ENCODE peak calls at places on chromosome 3, in four cellular contexts. C is CD8-positive, alpha-beta T cell; Z is mesenchymal stem cell; Y is HCT116. V is an unnamed sample.

GRCh38 chr3:99842826-99843589 is 25.3 kb downstream of the CMSS1 start:
- DNase-seq in C (no peak), Z (peak; percentile 72), Y (peak; percentile 12), V (peak; percentile 74)

GRCh38 chr3:116852801-116853200 is 143.2 kb downstream of the TUSC7 start:
- DNase-seq in C (no peak), Z (no peak), Y (no peak), V (no peak)

GRCh38 chr3:66253790-66254620 is 33.2 kb downstream of the SLC25A26 start:
- DNase-seq in C (no peak), Z (peak; percentile 48), Y (peak; percentile 32), V (peak; percentile 65)

GRCh38 chr3:15262021-15262420 is 56.0 kb downstream of the CAPN7 start:
- DNase-seq in C (no peak), Z (no peak), Y (no peak), V (no peak)

GRCh38 chr3:153927107-153927506 is 194.1 kb upstream of the ARHGEF26 start:
- DNase-seq in C (no peak), Z (peak; percentile 9), Y (peak; percentile 12), V (peak; percentile 50)

GRCh38 chr3:65746848-65747247 is 291.9 kb downstream of the MAGI1 start:
- DNase-seq in C (no peak), Z (no peak), Y (no peak), V (no peak)

GRCh38 chr3:30502742-30503073 is 103.7 kb upstream of the TGFBR2 start:
- DNase-seq in C (no peak), Z (no peak), Y (no peak), V (no peak)

GRCh38 chr3:134660046-134660441 is 9.2 kb upstream of the KY start:
- DNase-seq in C (no peak), Z (no peak), Y (no peak), V (no peak)

GRCh38 chr3:10534066-10534465 is 28.7 kb upstream of the ATP2B2 start:
- DNase-seq in C (no peak), Z (no peak), Y (no peak), V (no peak)

GRCh38 chr3:127044996-127045395 is 62.1 kb downstream of the PLXNA1 start:
- DNase-seq in C (no peak), Z (no peak), Y (peak; percentile 29), V (no peak)

GRCh38 chr3:135125171-135125801 is 330.2 kb downstream of the EPHB1 start:
- DNase-seq in C (no peak), Z (peak; percentile 4), Y (no peak), V (peak; percentile 1)

GRCh38 chr3:4981160-4981687 is 2.0 kb downstream of the BHLHE40 start:
- DNase-seq in C (no peak), Z (no peak), Y (no peak), V (peak; percentile 52)

GRCh38 chr3:34783881-34784280 is 855.4 kb upstream of the ARPP21 start:
- DNase-seq in C (no peak), Z (no peak), Y (no peak), V (no peak)

GRCh38 chr3:101999177-101999778 is 150.0 kb downstream of the NFKBIZ start:
- DNase-seq in C (no peak), Z (no peak), Y (no peak), V (no peak)

DNA sequence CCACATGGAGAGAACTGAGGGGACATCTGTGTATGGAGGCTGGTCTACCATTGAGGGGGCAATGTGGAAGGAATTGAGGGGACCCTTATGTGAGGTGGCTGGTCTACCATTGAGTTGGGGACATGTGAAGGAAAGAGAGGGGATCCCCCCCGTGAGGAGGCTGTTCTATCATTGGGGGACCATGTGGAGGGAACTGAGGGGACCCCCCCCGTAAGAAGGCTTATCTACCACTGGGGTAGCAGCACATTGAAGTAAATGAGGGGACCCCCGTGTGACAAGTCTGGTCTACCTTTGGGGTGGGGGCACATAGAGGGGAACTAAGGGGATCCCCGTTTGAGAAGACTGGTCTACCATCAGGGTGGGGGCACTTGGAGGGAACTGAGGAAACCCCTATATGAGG is 158.0 kb downstream of the FBLN2 start:
- DNase-seq in C (no peak), Z (no peak), Y (no peak), V (no peak)
- H3K9me3 ChIP-seq in C (no peaks in the 10 kb centered on the region), Z (no peaks in the 10 kb centered on the region), Y (no peaks in the 10 kb centered on the region), V (no peaks in the 10 kb centered on the region)

GRCh38 chr3:51904034-51904823 is 1.1 kb upstream of the IQCF1 start:
- DNase-seq in C (no peak), Z (no peak), Y (no peak), V (no peak)

GRCh38 chr3:51908026-51908425 is 4.9 kb upstream of the IQCF1 start:
- DNase-seq in C (no peak), Z (no peak), Y (no peak), V (no peak)
- H3K9me3 ChIP-seq in C (no peaks in the 10 kb centered on the region), Z (no peaks in the 10 kb centered on the region), Y (peaks cover 3% of the 10 kb centered on the region), V (no peaks in the 10 kb centered on the region)

GRCh38 chr3:131109156-131109555 is 82.5 kb downstream of the NEK11 start:
- DNase-seq in C (no peak), Z (no peak), Y (no peak), V (no peak)
- H3K9me3 ChIP-seq in C (no peaks in the 10 kb centered on the region), Z (no peaks in the 10 kb centered on the region), Y (no peaks in the 10 kb centered on the region), V (no peaks in the 10 kb centered on the region)

DNA sequence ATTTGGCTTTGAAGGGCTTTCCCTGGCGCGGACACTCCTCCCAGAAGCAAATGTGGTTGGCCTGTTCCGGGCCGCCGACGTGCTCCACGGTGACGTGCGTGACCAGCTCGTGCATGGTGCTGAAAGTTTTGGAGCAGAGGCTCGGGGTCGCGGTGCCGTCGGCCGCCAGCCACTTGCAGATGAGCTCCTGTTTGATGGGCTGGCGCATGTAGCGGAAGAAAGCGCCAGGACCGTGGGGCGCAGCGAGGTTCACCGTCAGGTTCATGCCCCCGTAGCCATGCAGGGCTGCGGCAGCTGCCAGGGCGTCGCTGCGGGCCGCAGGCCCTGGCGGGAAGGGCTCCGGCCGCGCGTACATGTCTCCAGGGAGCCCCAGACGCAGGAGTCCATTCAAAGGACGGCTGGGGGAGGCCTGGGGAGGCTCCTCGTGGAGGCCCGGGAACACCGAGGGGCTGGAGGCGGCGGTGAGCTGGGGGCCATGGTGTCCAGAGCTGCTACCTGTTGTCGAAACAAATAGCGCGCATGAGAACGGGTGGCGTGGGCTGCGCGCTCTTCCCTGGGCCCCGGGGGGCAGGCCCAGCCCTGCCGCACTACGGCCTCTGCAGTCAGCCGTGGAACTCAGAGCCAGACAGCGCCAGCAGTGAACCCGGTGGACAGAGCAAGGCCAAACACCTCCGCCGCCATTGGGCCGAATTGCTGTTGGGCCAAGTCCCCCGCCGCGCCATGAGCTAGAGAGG is 10.2 kb downstream of the ZIC4 start:
- DNase-seq in C (no peak), Z (no peak), Y (no peak), V (no peak)
- H3K9me3 ChIP-seq in C (no peaks in the 10 kb centered on the region), Z (no peaks in the 10 kb centered on the region), Y (no peaks in the 10 kb centered on the region), V (no peaks in the 10 kb centered on the region)

GRCh38 chr3:138678086-138678485 is 69.5 kb downstream of the FAIM start:
- DNase-seq in C (no peak), Z (no peak), Y (no peak), V (no peak)

GRCh38 chr3:138673641-138674040 is 65.1 kb downstream of the FAIM start:
- DNase-seq in C (no peak), Z (peak; percentile 96), Y (no peak), V (peak; percentile 27)

GRCh38 chr3:138674131-138674530 is 65.6 kb downstream of the FAIM start:
- DNase-seq in C (no peak), Z (no peak), Y (no peak), V (no peak)

GRCh38 chr3:138678874-138679392 is 70.4 kb downstream of the FAIM start:
- DNase-seq in C (no peak), Z (no peak), Y (no peak), V (no peak)

GRCh38 chr3:138675393-138675792 is 66.8 kb downstream of the FAIM start:
- DNase-seq in C (no peak), Z (peak; percentile 65), Y (no peak), V (no peak)
- H3K9me3 ChIP-seq in C (no peaks in the 10 kb centered on the region), Z (peaks cover 39% of the 10 kb centered on the region), Y (peaks cover 10% of the 10 kb centered on the region), V (no peaks in the 10 kb centered on the region)

DNA sequence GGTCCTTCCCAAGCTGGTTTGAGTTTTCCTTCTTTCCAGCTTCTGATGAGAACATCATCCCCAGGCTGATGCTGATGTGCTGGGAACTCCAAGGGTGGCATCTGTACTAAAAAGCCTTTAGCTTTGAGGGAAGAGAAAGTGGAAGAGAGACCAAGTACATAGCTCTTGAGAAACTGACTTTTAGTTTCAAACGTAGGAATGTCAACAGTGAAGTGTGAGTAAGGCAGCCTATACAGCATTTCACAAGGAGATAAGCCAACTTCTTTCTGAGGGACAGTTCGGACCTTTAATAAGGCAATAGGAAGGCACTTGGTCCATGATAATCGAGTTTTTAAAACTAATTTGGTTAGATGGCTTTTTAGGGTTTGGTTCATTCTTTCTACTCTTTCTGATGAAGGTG is 53.7 kb downstream of the DLG1 start:
- DNase-seq in C (no peak), Z (peak; percentile 42), Y (no peak), V (no peak)
- H3K9me3 ChIP-seq in C (peaks cover 22% of the 10 kb centered on the region), Z (peaks cover 63% of the 10 kb centered on the region), Y (peaks cover 20% of the 10 kb centered on the region), V (peaks cover 2% of the 10 kb centered on the region)